ENCODE peak calls at places on chromosomes 12 and 14, in ten cellular contexts. K, G, Q, M, X, I, R, Z, N and Y are unnamed samples.

GRCh38 chr14:31561155-31561846 is at the start of gene NUBPL:
- DNase-seq in K (peak), G (peak), Q (peak), M (peak), X (peak), I (peak), R (peak), Z (peak), N (peak), Y (peak)

GRCh38 chr12:132427999-132428871 is 61.7 kb upstream of the FBRSL1 start:
- DNase-seq in K (no peak), G (no peak), Q (no peak), M (no peak), X (peak), I (no peak), R (no peak), Z (no peak), N (peak), Y (no peak)

GRCh38 chr12:29316772-29317171 is 64.2 kb downstream of the ERGIC2 start:
- DNase-seq in K (no peak), G (peak), Q (peak), M (peak), X (no peak), I (peak), R (no peak), Z (peak), N (no peak), Y (peak)

GRCh38 chr12:26748741-26749431 is 84.1 kb downstream of the ITPR2 start:
- DNase-seq in K (no peak), G (peak), Q (no peak), M (no peak), X (no peak), I (no peak), R (no peak), Z (no peak), N (no peak), Y (peak)

GRCh38 chr14:26596722-26597030 is 1.2 kb downstream of the NOVA1 start:
- DNase-seq in K (peak), G (peak), Q (no peak), M (no peak), X (no peak), I (peak), R (no peak), Z (no peak), N (peak), Y (no peak)

GRCh38 chr12:66103011-66103913 is 27.3 kb downstream of the LLPH start:
- DNase-seq in K (no peak), G (no peak), Q (peak), M (peak), X (no peak), I (no peak), R (no peak), Z (no peak), N (no peak), Y (peak)

GRCh38 chr12:92601680-92602079 is 101.1 kb upstream of the PLEKHG7 start:
- DNase-seq in K (no peak), G (no peak), Q (no peak), M (no peak), X (no peak), I (no peak), R (no peak), Z (no peak), N (no peak), Y (no peak)

GRCh38 chr12:78419513-78419912 is 445.1 kb upstream of the SYT1 start:
- DNase-seq in K (no peak), G (no peak), Q (no peak), M (no peak), X (no peak), I (no peak), R (no peak), Z (no peak), N (no peak), Y (no peak)

GRCh38 chr12:46358791-46359666 is 13.5 kb downstream of the SLC38A2 start:
- DNase-seq in K (no peak), G (peak), Q (no peak), M (peak), X (no peak), I (no peak), R (no peak), Z (no peak), N (no peak), Y (peak)

GRCh38 chr12:1797991-1798733 is 22.2 kb upstream of the LRTM2 start:
- DNase-seq in K (peak), G (no peak), Q (no peak), M (no peak), X (no peak), I (no peak), R (no peak), Z (no peak), N (peak), Y (no peak)

GRCh38 chr14:104843442-104844305 is 21.4 kb upstream of the CEP170B start:
- DNase-seq in K (peak), G (no peak), Q (no peak), M (peak), X (no peak), I (no peak), R (no peak), Z (no peak), N (peak), Y (no peak)

GRCh38 chr12:60279224-60279623 is 683.4 kb downstream of the SLC16A7 start:
- DNase-seq in K (no peak), G (peak), Q (peak), M (no peak), X (no peak), I (no peak), R (no peak), Z (no peak), N (no peak), Y (peak)

GRCh38 chr14:106729551-106729950 is 1203.2 kb downstream of the TMEM121 start:
- DNase-seq in K (no peak), G (no peak), Q (no peak), M (no peak), X (no peak), I (no peak), R (no peak), Z (no peak), N (no peak), Y (no peak)

GRCh38 chr12:15393037-15393436 is 70.7 kb downstream of the PTPRO start:
- DNase-seq in K (no peak), G (no peak), Q (no peak), M (no peak), X (no peak), I (no peak), R (no peak), Z (no peak), N (no peak), Y (peak)

GRCh38 chr12:32170437-32170998 is 63.9 kb downstream of the BICD1 start:
- DNase-seq in K (no peak), G (no peak), Q (no peak), M (no peak), X (no peak), I (no peak), R (no peak), Z (no peak), N (no peak), Y (no peak)

GRCh38 chr12:49342914-49343731 is 3.6 kb upstream of the DNAJC22 start:
- DNase-seq in K (peak), G (no peak), Q (no peak), M (peak), X (no peak), I (no peak), R (no peak), Z (peak), N (no peak), Y (peak)

GRCh38 chr12:52580496-52580895 is 6.9 kb upstream of the KRT74 start:
- DNase-seq in K (peak), G (no peak), Q (no peak), M (no peak), X (no peak), I (no peak), R (no peak), Z (no peak), N (no peak), Y (peak)

GRCh38 chr12:51156366-51156765 is 16.6 kb downstream of the TFCP2 start:
- DNase-seq in K (no peak), G (no peak), Q (no peak), M (no peak), X (no peak), I (no peak), R (no peak), Z (no peak), N (no peak), Y (peak)

GRCh38 chr14:62179367-62180018 is 417.3 kb downstream of the SNAPC1 start:
- DNase-seq in K (no peak), G (peak), Q (peak), M (peak), X (peak), I (peak), R (no peak), Z (peak), N (peak), Y (peak)

GRCh38 chr12:92721130-92721529 is 18.3 kb downstream of the PLEKHG7 start:
- DNase-seq in K (no peak), G (no peak), Q (peak), M (no peak), X (no peak), I (no peak), R (no peak), Z (no peak), N (no peak), Y (no peak)

GRCh38 chr14:89600950-89601826 is 184.2 kb upstream of the FOXN3 start:
- DNase-seq in K (no peak), G (peak), Q (peak), M (no peak), X (no peak), I (no peak), R (no peak), Z (no peak), N (no peak), Y (no peak)

GRCh38 chr14:68695871-68696665 is 96.8 kb downstream of the ZFP36L1 start:
- DNase-seq in K (peak), G (peak), Q (no peak), M (no peak), X (no peak), I (no peak), R (no peak), Z (no peak), N (no peak), Y (no peak)

GRCh38 chr12:77943466-77943865 is 112.8 kb downstream of the NAV3 start:
- DNase-seq in K (no peak), G (peak), Q (peak), M (no peak), X (no peak), I (no peak), R (no peak), Z (no peak), N (no peak), Y (peak)

GRCh38 chr12:105457026-105457425 is 126.5 kb downstream of the C12orf75 start:
- DNase-seq in K (no peak), G (no peak), Q (no peak), M (no peak), X (no peak), I (no peak), R (no peak), Z (no peak), N (no peak), Y (no peak)

GRCh38 chr12:95231190-95231589 is 13.6 kb downstream of the VEZT start:
- DNase-seq in K (no peak), G (peak), Q (no peak), M (no peak), X (no peak), I (no peak), R (no peak), Z (peak), N (no peak), Y (peak)

GRCh38 chr12:14384783-14385638 is 19.5 kb downstream of the ATF7IP start:
- DNase-seq in K (peak), G (peak), Q (peak), M (peak), X (peak), I (no peak), R (no peak), Z (peak), N (no peak), Y (peak)

GRCh38 chr12:15982471-15982870 is 71.3 kb downstream of the DERA start:
- DNase-seq in K (no peak), G (peak), Q (peak), M (peak), X (no peak), I (no peak), R (no peak), Z (no peak), N (no peak), Y (no peak)

GRCh38 chr14:91369628-91370445 is 47.8 kb downstream of the CCDC88C start:
- DNase-seq in K (no peak), G (no peak), Q (no peak), M (no peak), X (peak), I (no peak), R (no peak), Z (no peak), N (no peak), Y (peak)

GRCh38 chr12:9792961-9793617 is 32.4 kb upstream of the CD69 start:
- DNase-seq in K (no peak), G (peak), Q (peak), M (no peak), X (no peak), I (no peak), R (no peak), Z (peak), N (no peak), Y (peak)

GRCh38 chr14:55309761-55310365 is 38.6 kb downstream of the FBXO34 start:
- DNase-seq in K (no peak), G (no peak), Q (no peak), M (no peak), X (no peak), I (no peak), R (no peak), Z (no peak), N (no peak), Y (no peak)

GRCh38 chr12:49626169-49626835 is 2.9 kb downstream of the PRPF40B start:
- DNase-seq in K (no peak), G (no peak), Q (no peak), M (no peak), X (no peak), I (no peak), R (no peak), Z (no peak), N (no peak), Y (peak)

GRCh38 chr12:128914908-128915563 is 61.8 kb downstream of the GLT1D1 start:
- DNase-seq in K (no peak), G (no peak), Q (no peak), M (no peak), X (no peak), I (no peak), R (no peak), Z (no peak), N (no peak), Y (no peak)

GRCh38 chr12:3155710-3156386 is 78.7 kb downstream of the TSPAN9 start:
- DNase-seq in K (no peak), G (no peak), Q (no peak), M (no peak), X (no peak), I (no peak), R (no peak), Z (no peak), N (no peak), Y (no peak)

GRCh38 chr14:89386214-89386886 is 30.7 kb downstream of the FOXN3 start:
- DNase-seq in K (no peak), G (no peak), Q (no peak), M (no peak), X (no peak), I (no peak), R (no peak), Z (no peak), N (no peak), Y (peak)

GRCh38 chr14:105050551-105050897 is 14.7 kb downstream of the GPR132 start:
- DNase-seq in K (no peak), G (peak), Q (peak), M (no peak), X (peak), I (no peak), R (no peak), Z (peak), N (peak), Y (peak)

GRCh38 chr12:57738661-57739237 is at the start of gene AGAP2:
- DNase-seq in K (no peak), G (no peak), Q (no peak), M (peak), X (no peak), I (no peak), R (no peak), Z (peak), N (no peak), Y (no peak)

GRCh38 chr12:10965511-10965910 is 21.2 kb downstream of the TAS2R50 start:
- DNase-seq in K (no peak), G (peak), Q (peak), M (no peak), X (no peak), I (no peak), R (no peak), Z (no peak), N (no peak), Y (no peak)

GRCh38 chr12:64273527-64274403 is 51.7 kb upstream of the KICS2 start:
- DNase-seq in K (no peak), G (peak), Q (no peak), M (peak), X (no peak), I (no peak), R (no peak), Z (peak), N (no peak), Y (peak)

GRCh38 chr12:79601908-79602307 is 88.9 kb downstream of the PAWR start:
- DNase-seq in K (no peak), G (no peak), Q (no peak), M (no peak), X (no peak), I (no peak), R (no peak), Z (no peak), N (no peak), Y (no peak)

GRCh38 chr14:99472937-99473336 is 7.7 kb downstream of the SETD3 start:
- DNase-seq in K (no peak), G (no peak), Q (no peak), M (no peak), X (no peak), I (no peak), R (no peak), Z (no peak), N (no peak), Y (no peak)

GRCh38 chr14:99476864-99477263 is 3.8 kb downstream of the SETD3 start:
- DNase-seq in K (no peak), G (no peak), Q (peak), M (no peak), X (no peak), I (no peak), R (no peak), Z (no peak), N (no peak), Y (peak)

GRCh38 chr14:99478133-99478532 is 2.5 kb downstream of the SETD3 start:
- DNase-seq in K (no peak), G (no peak), Q (no peak), M (no peak), X (no peak), I (no peak), R (no peak), Z (no peak), N (no peak), Y (no peak)

GRCh38 chr14:99475660-99476059 is 5.0 kb downstream of the SETD3 start:
- DNase-seq in K (no peak), G (no peak), Q (no peak), M (no peak), X (no peak), I (no peak), R (no peak), Z (no peak), N (no peak), Y (no peak)

GRCh38 chr14:99475179-99475578 is 5.5 kb downstream of the SETD3 start:
- DNase-seq in K (no peak), G (peak), Q (no peak), M (peak), X (no peak), I (no peak), R (no peak), Z (peak), N (no peak), Y (peak)
- TF ChIP-seq CTCF in K (no peak), G (peak), Q (no peak), M (no peak), X (no peak), I (no peak), R (no peak), Z (no peak), N (no peak), Y (peak)

DNA sequence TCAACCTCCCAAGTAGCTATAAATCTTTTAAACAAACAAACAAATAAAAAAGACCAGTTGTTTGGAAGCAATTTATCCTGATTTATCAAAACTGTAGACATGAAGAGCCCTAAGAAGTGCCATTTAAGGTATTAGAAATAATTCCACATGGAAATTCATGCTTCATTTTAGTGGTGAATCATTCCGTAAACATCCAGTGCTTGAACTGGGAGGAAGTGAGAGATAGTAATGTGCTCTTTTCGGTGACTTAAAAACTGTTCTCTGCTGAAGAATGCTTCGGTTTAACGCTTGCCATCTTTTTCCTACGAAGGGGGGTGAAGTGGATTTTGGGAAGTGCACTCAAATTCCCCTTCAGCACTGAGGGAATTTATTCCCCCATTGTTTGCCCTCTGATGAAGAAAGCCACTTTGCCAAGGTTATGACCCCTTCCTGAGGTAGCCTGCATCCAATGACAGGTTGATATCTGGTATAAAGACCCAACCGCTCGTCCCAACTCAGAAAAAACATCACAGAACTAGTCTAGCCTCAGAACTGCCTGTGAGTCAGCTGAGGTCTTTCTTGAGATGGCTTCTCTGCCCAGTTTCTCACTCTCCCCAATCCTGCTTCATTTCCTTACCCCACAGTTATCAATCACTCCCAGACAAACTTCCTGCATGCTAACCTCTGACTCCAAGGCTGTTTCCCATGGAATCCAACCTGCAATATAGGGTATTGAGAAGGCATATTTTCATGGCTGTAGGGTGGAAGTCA is 244.1 kb downstream of the AEBP2 start:
- DNase-seq in K (no peak), G (peak), Q (peak), M (no peak), X (no peak), I (no peak), R (no peak), Z (no peak), N (no peak), Y (peak)
- H3K4me3 ChIP-seq in K (no peak), G (no peak), Q (no peak), M (no peak), X (no peak), I (no peak), R (no peak), Z (no peak), N (no peak), Y (no peak)

GRCh38 chr14:22163051-22163450 is 426.0 kb downstream of the DAD1 start:
- DNase-seq in K (no peak), G (no peak), Q (no peak), M (peak), X (no peak), I (no peak), R (no peak), Z (no peak), N (no peak), Y (peak)
- TF ChIP-seq CTCF in K (no peak), G (peak), Q (no peak), M (peak), X (no peak), I (peak), R (no peak), Z (no peak), N (no peak), Y (peak)

GRCh38 chr14:52789118-52789517 is 2.3 kb downstream of the GNPNAT1 start:
- DNase-seq in K (no peak), G (no peak), Q (no peak), M (no peak), X (no peak), I (no peak), R (no peak), Z (peak), N (no peak), Y (no peak)
- H3K4me3 ChIP-seq in K (no peak), G (no peak), Q (no peak), M (peak), X (no peak), I (no peak), R (peak), Z (peak), N (no peak), Y (no peak)

GRCh38 chr12:122946690-122947271 is 19.5 kb downstream of the ABCB9 start:
- DNase-seq in K (peak), G (peak), Q (peak), M (no peak), X (peak), I (peak), R (peak), Z (peak), N (peak), Y (peak)
- TF ChIP-seq CTCF in K (peak), G (peak), Q (peak), M (peak), X (peak), I (peak), R (peak), Z (peak), N (no peak), Y (peak)

GRCh38 chr14:103140316-103141109 is 17.3 kb downstream of the TNFAIP2 start:
- DNase-seq in K (no peak), G (no peak), Q (no peak), M (no peak), X (no peak), I (no peak), R (no peak), Z (peak), N (no peak), Y (peak)
- H3K4me3 ChIP-seq in K (no peak), G (no peak), Q (no peak), M (no peak), X (peak), I (no peak), R (no peak), Z (no peak), N (no peak), Y (no peak)

GRCh38 chr12:89166525-89166934 is 185.8 kb downstream of the DUSP6 start:
- DNase-seq in K (no peak), G (peak), Q (peak), M (no peak), X (no peak), I (no peak), R (no peak), Z (peak), N (no peak), Y (no peak)

GRCh38 chr12:89163918-89164317 is 188.4 kb downstream of the DUSP6 start:
- DNase-seq in K (no peak), G (no peak), Q (no peak), M (no peak), X (no peak), I (no peak), R (no peak), Z (no peak), N (no peak), Y (peak)

GRCh38 chr12:89161553-89161952 is 190.7 kb downstream of the DUSP6 start:
- DNase-seq in K (no peak), G (no peak), Q (no peak), M (no peak), X (no peak), I (no peak), R (no peak), Z (no peak), N (no peak), Y (peak)

GRCh38 chr12:89160716-89161123 is 191.6 kb downstream of the DUSP6 start:
- DNase-seq in K (peak), G (peak), Q (peak), M (no peak), X (no peak), I (peak), R (peak), Z (peak), N (peak), Y (peak)

GRCh38 chr12:89162704-89163261 is 189.5 kb downstream of the DUSP6 start:
- DNase-seq in K (peak), G (peak), Q (peak), M (no peak), X (peak), I (peak), R (peak), Z (peak), N (no peak), Y (peak)
- TF ChIP-seq CTCF in K (no peak), G (no peak), Q (no peak), M (no peak), X (no peak), I (no peak), R (no peak), Z (no peak), N (no peak), Y (no peak)